ENCODE peak calls at places on chromosome 3, in eight cellular contexts. A is GM23248; Z is endothelial cell; C is NK-92 treated with Interleukin-12 subunit alpha and Interleukin-12 subunit beta, amount 100 ng/mL, for 24 hours; W is AG08396; B is NCI-H2029; N is hepatocyte; U is stimulated activated CD8-positive, alpha-beta memory T cell treated with anti-CD3 and anti-CD28 coated beads, Interleukin-12 subunit alpha, Interleukin-12 subunit beta, amount 100 ng/mL, for 1 hour. Y is an unnamed sample.

GRCh38 chr3:170007031-170007663 is 30.6 kb upstream of the GPR160 start:
- DNase-seq in A (peak), Z (no peak), C (peak), W (peak), B (no peak), N (no peak), U (peak), Y (peak)

GRCh38 chr3:169581633-169582032 is 81.9 kb downstream of the MECOM start:
- DNase-seq in A (peak), Z (no peak), C (no peak), W (peak), B (no peak), N (no peak), U (no peak), Y (peak)

GRCh38 chr3:194325424-194326165 is 25.5 kb downstream of the CPN2 start:
- DNase-seq in A (no peak), Z (no peak), C (no peak), W (no peak), B (no peak), N (no peak), U (no peak), Y (no peak)

GRCh38 chr3:113005622-113006021 is 14.8 kb downstream of the GTPBP8 start:
- DNase-seq in A (no peak), Z (no peak), C (no peak), W (no peak), B (no peak), N (no peak), U (no peak), Y (no peak)

GRCh38 chr3:183987014-183987600 is 30.6 kb downstream of the ABCC5 start:
- DNase-seq in A (no peak), Z (no peak), C (no peak), W (no peak), B (no peak), N (no peak), U (no peak), Y (no peak)

GRCh38 chr3:129312021-129312639 is 33.5 kb downstream of the HMCES start:
- DNase-seq in A (no peak), Z (no peak), C (no peak), W (no peak), B (no peak), N (no peak), U (no peak), Y (no peak)

GRCh38 chr3:58041182-58041825 is 33.1 kb downstream of the FLNB start:
- DNase-seq in A (no peak), Z (no peak), C (no peak), W (no peak), B (no peak), N (no peak), U (no peak), Y (peak)

GRCh38 chr3:141410408-141410807 is 42.1 kb downstream of the ZBTB38 start:
- DNase-seq in A (peak), Z (no peak), C (no peak), W (no peak), B (peak), N (no peak), U (no peak), Y (peak)

GRCh38 chr3:186099178-186099577 is 9.7 kb downstream of the ETV5 start:
- DNase-seq in A (peak), Z (no peak), C (no peak), W (peak), B (peak), N (peak), U (no peak), Y (peak)

GRCh38 chr3:120846073-120846472 is 61.9 kb upstream of the STXBP5L start:
- DNase-seq in A (no peak), Z (no peak), C (no peak), W (no peak), B (no peak), N (no peak), U (no peak), Y (no peak)

GRCh38 chr3:16807441-16807840 is 77.3 kb upstream of the PLCL2 start:
- DNase-seq in A (peak), Z (no peak), C (no peak), W (no peak), B (no peak), N (no peak), U (no peak), Y (peak)

GRCh38 chr3:134682196-134682880 is 31.5 kb upstream of the KY start:
- DNase-seq in A (peak), Z (no peak), C (no peak), W (no peak), B (no peak), N (no peak), U (no peak), Y (no peak)

GRCh38 chr3:132284006-132284405 is 33.2 kb upstream of the ACP3 start:
- DNase-seq in A (peak), Z (no peak), C (no peak), W (no peak), B (no peak), N (no peak), U (no peak), Y (no peak)

GRCh38 chr3:13470894-13471574 is 9.1 kb upstream of the HDAC11 start:
- DNase-seq in A (no peak), Z (no peak), C (no peak), W (no peak), B (peak), N (peak), U (no peak), Y (no peak)

GRCh38 chr3:15637131-15637951 is 35.8 kb downstream of the BTD start:
- DNase-seq in A (no peak), Z (no peak), C (no peak), W (no peak), B (peak), N (no peak), U (no peak), Y (no peak)

GRCh38 chr3:133924041-133924440 is 28.4 kb upstream of the RAB6B start:
- DNase-seq in A (no peak), Z (no peak), C (no peak), W (no peak), B (no peak), N (no peak), U (no peak), Y (no peak)

GRCh38 chr3:49198611-49199230 is 27.3 kb downstream of the KLHDC8B start:
- DNase-seq in A (no peak), Z (no peak), C (no peak), W (no peak), B (no peak), N (no peak), U (no peak), Y (no peak)

GRCh38 chr3:125593991-125594574 is 1.2 kb downstream of the OSBPL11 start:
- DNase-seq in A (peak), Z (no peak), C (no peak), W (no peak), B (no peak), N (no peak), U (no peak), Y (peak)

GRCh38 chr3:115808239-115808638 is 184.9 kb downstream of the GAP43 start:
- DNase-seq in A (peak), Z (no peak), C (no peak), W (no peak), B (no peak), N (no peak), U (no peak), Y (no peak)

GRCh38 chr3:169146112-169146665 is 517.3 kb downstream of the MECOM start:
- DNase-seq in A (peak), Z (peak), C (no peak), W (peak), B (peak), N (peak), U (no peak), Y (peak)

GRCh38 chr3:31117854-31118253 is 223.4 kb upstream of the GADL1 start:
- DNase-seq in A (no peak), Z (no peak), C (no peak), W (no peak), B (no peak), N (no peak), U (no peak), Y (no peak)

GRCh38 chr3:46701211-46701939 is at the start of gene TMIE:
- DNase-seq in A (peak), Z (no peak), C (no peak), W (peak), B (no peak), N (no peak), U (no peak), Y (peak)

GRCh38 chr3:190056795-190057194 is 63.9 kb downstream of the P3H2 start:
- DNase-seq in A (no peak), Z (no peak), C (no peak), W (no peak), B (no peak), N (no peak), U (no peak), Y (no peak)

GRCh38 chr3:187830181-187830580 is 84.9 kb upstream of the BCL6 start:
- DNase-seq in A (no peak), Z (no peak), C (no peak), W (no peak), B (no peak), N (no peak), U (no peak), Y (no peak)

GRCh38 chr3:146189519-146190173 is 28.7 kb upstream of the PLOD2 start:
- DNase-seq in A (peak), Z (peak), C (no peak), W (peak), B (peak), N (peak), U (no peak), Y (peak)

GRCh38 chr3:114436182-114436581 is 142.4 kb downstream of the TIGIT start:
- DNase-seq in A (no peak), Z (no peak), C (no peak), W (no peak), B (no peak), N (no peak), U (no peak), Y (no peak)

GRCh38 chr3:126537730-126538281 is 13.9 kb downstream of the CHST13 start:
- DNase-seq in A (peak), Z (no peak), C (no peak), W (no peak), B (peak), N (no peak), U (no peak), Y (no peak)

GRCh38 chr3:184240384-184241140 is 8.2 kb downstream of the ALG3 start:
- DNase-seq in A (peak), Z (peak), C (no peak), W (peak), B (no peak), N (no peak), U (no peak), Y (peak)

GRCh38 chr3:146308222-146308621 is 57.3 kb upstream of the PLSCR4 start:
- DNase-seq in A (peak), Z (no peak), C (no peak), W (peak), B (no peak), N (no peak), U (no peak), Y (peak)

GRCh38 chr3:9330166-9330703 is 32.6 kb upstream of the THUMPD3 start:
- DNase-seq in A (no peak), Z (no peak), C (no peak), W (no peak), B (no peak), N (no peak), U (no peak), Y (no peak)

GRCh38 chr3:141690366-141691072 is 47.6 kb upstream of the RNF7 start:
- DNase-seq in A (no peak), Z (no peak), C (no peak), W (no peak), B (no peak), N (no peak), U (no peak), Y (peak)

GRCh38 chr3:102089182-102089581 is 239.9 kb downstream of the NFKBIZ start:
- DNase-seq in A (no peak), Z (no peak), C (no peak), W (no peak), B (no peak), N (no peak), U (no peak), Y (no peak)

GRCh38 chr3:46400000-46400734 is 6.7 kb downstream of the CCR5AS start:
- DNase-seq in A (peak), Z (no peak), C (no peak), W (peak), B (no peak), N (peak), U (no peak), Y (peak)

GRCh38 chr3:188179006-188179966 is 25.3 kb downstream of the LPP start:
- DNase-seq in A (peak), Z (no peak), C (no peak), W (peak), B (peak), N (peak), U (no peak), Y (no peak)

GRCh38 chr3:100796556-100796955 is 87.3 kb downstream of the TFG start:
- DNase-seq in A (peak), Z (no peak), C (no peak), W (no peak), B (no peak), N (peak), U (no peak), Y (peak)